ENCODE peak calls at places on chromosome 1, in nine cellular contexts. Z is neural progenitor cell, O is HepG2, H is GM12878, J is MM.1S, Y is fibroblast of lung, L is K562, A is mammary epithelial cell, E is GM23338. P is an unnamed sample.
A peak's percentile ranks its signal among the peaks of the same experiment; 100 is the strongest.

GRCh38 chr1:201059871-201060555 is 36.5 kb upstream of the KIF21B start:
- DNase-seq in E (no peak), Z (no peak), A (no peak), L (peak; percentile 37), J (no peak), O (no peak), H (no peak), Y (no peak), P (no peak)

GRCh38 chr1:201348211-201348566 is 29.3 kb downstream of the TNNT2 start:
- DNase-seq in L (peak; percentile 74), A (peak; percentile 45), O (peak; percentile 26), E (peak; percentile 92), H (no peak), J (peak; percentile 54), Z (peak; percentile 83), Y (peak; percentile 60), P (peak; percentile 76)

GRCh38 chr1:87723193-87723592 is 394.5 kb downstream of the LMO4 start:
- DNase-seq in Y (no peak), O (no peak), Z (no peak), H (no peak), J (no peak), L (no peak), A (no peak), E (peak; percentile 61), P (no peak)

GRCh38 chr1:19315378-19316206 is 3.5 kb downstream of the SLC66A1 start:
- DNase-seq in L (no peak), Y (peak; percentile 39), A (peak; percentile 23), O (no peak), J (no peak), Z (no peak), H (peak; percentile 56), E (no peak), P (peak; percentile 59)

GRCh38 chr1:172531412-172531811 is 1.5 kb upstream of the SUCO start:
- DNase-seq in E (no peak), H (no peak), O (no peak), Y (no peak), L (no peak), A (peak; percentile 5), Z (no peak), J (no peak), P (no peak)

GRCh38 chr1:198253668-198254067 is 96.9 kb downstream of the NEK7 start:
- DNase-seq in O (no peak), L (no peak), H (peak; percentile 50), Z (peak; percentile 23), A (peak; percentile 76), Y (peak; percentile 44), E (no peak), J (peak; percentile 42), P (peak; percentile 63)

GRCh38 chr1:121408354-121408753 is 223.6 kb downstream of the SRGAP2C start:
- DNase-seq in E (no peak), Z (no peak), A (no peak), H (no peak), Y (no peak), O (no peak), J (no peak), L (no peak), P (no peak)

GRCh38 chr1:85314726-85315125 is 38.3 kb upstream of the BCL10 start:
- DNase-seq in J (no peak), L (no peak), H (no peak), E (no peak), Z (no peak), A (no peak), Y (no peak), O (no peak), P (peak; percentile 50)

GRCh38 chr1:162213281-162213909 is 143.9 kb downstream of the NOS1AP start:
- DNase-seq in L (no peak), J (no peak), A (peak; percentile 84), O (peak; percentile 86), H (no peak), Z (peak; percentile 76), E (peak; percentile 59), Y (peak; percentile 56), P (peak; percentile 49)

GRCh38 chr1:31414692-31415370 is 1.8 kb downstream of the SERINC2 start:
- DNase-seq in J (no peak), L (no peak), Z (no peak), E (no peak), Y (no peak), O (no peak), A (peak; percentile 60), H (no peak), P (peak; percentile 43)

GRCh38 chr1:31412732-31413404 is at the start of gene SERINC2:
- DNase-seq in H (no peak), Z (peak; percentile 68), Y (no peak), J (peak; percentile 59), E (peak; percentile 84), A (peak; percentile 61), O (no peak), L (peak; percentile 94), P (peak; percentile 54)

GRCh38 chr1:31412205-31412604 is 808 bp upstream of the SERINC2 start:
- DNase-seq in O (no peak), Z (no peak), J (no peak), L (no peak), E (no peak), A (no peak), H (no peak), Y (no peak), P (no peak)

GRCh38 chr1:31415658-31416057 is 2.6 kb downstream of the SERINC2 start:
- DNase-seq in Z (no peak), E (no peak), O (no peak), H (no peak), L (no peak), A (peak; percentile 33), J (no peak), Y (no peak), P (no peak)

DNA sequence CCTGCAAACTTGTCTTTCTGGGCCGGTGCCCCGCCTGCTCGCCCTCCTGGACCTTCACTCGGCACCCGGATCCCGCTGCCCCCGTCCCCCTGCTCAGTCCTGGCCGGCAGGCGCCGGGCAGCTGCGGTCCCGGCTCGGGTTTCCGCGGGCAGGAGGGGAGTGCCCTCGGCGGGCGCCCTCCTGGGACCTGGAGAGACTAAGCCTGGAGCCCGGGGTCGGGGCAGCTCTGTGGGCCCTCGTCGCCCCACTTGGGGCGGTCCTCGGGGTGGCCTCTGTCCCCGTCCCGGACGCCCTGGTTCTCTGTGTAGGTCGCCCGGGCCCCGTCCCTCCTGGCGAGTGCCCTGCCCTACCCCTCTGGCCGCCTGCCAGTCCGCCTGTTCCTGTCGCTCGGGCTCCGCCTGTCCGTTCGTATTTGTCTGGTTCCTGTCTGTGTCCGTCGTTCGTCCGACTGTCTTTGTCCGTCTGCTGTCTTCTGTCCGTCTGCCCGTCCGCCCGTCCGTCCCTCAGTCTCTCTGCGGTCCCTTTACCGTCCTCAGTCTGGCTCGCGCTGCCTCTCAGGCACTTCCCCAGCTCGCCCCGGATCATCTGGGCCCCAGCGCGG is 492 bp downstream of the SERINC2 start:
- DNase-seq in O (no peak), Z (peak; percentile 70), A (peak; percentile 53), E (peak; percentile 43), J (peak; percentile 19), H (no peak), Y (peak; percentile 58), L (peak; percentile 62), P (peak; percentile 76)
- TF ChIP-seq EZH2 in O (no peak), Z (peak; percentile 29), A (no peak), E (no peak), J (no peak), H (no peak), Y (no peak), L (peak; percentile 33), P (no peak)

GRCh38 chr1:217919683-217920502 is 288.7 kb downstream of the SPATA17 start:
- DNase-seq in H (no peak), E (peak; percentile 12), J (no peak), Y (peak; percentile 45), L (no peak), A (no peak), O (no peak), Z (peak; percentile 32), P (peak; percentile 25)

GRCh38 chr1:217921126-217921900 is 290.2 kb downstream of the SPATA17 start:
- DNase-seq in Y (peak; percentile 17), H (no peak), A (peak; percentile 39), E (no peak), L (no peak), J (no peak), Z (no peak), O (no peak), P (peak; percentile 3)

GRCh38 chr1:217924924-217925323 is 293.8 kb downstream of the SPATA17 start:
- DNase-seq in E (peak; percentile 42), L (no peak), O (no peak), Y (no peak), Z (no peak), A (no peak), H (no peak), J (no peak), P (peak; percentile 24)
- TF ChIP-seq EZH2 in E (no peak), L (no peak), O (no peak), Y (no peak), Z (no peak), A (no peak), H (no peak), J (no peak), P (no peak)

DNA sequence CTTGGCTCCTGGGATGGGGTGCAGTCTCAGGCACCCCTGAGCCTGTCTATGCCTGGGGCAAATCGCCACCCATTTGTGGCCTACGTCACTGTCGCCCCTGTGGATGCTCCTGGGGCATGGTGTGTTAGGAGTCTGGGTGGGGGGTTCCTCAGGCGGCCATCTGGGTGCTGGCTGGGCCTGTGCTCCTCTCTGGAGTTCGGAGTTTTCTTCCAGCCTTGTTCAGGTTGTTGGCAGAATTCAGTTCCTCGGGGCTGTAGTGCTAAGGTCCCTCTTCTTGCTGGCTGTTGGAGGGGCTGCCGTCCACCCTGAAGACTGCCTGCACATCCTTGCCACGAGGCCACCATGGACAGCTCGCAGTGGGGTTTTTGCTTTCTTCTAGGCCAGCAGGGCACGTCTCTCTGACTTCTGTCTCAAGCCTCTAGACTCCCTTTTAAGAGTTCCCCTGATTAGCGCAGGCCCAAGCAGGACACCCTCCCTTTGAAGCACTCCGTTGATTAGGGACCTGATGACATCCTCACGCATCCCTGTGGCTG is 86.7 kb upstream of the C1orf174 start:
- DNase-seq in H (no peak), Z (no peak), Y (no peak), E (no peak), J (no peak), L (no peak), A (no peak), O (no peak), P (no peak)
- TF ChIP-seq EZH2 in H (no peak), Z (no peak), Y (no peak), E (no peak), J (no peak), L (no peak), A (no peak), O (no peak), P (no peak)

GRCh38 chr1:240091614-240092300 is at the start of gene FMN2:
- DNase-seq in A (peak; percentile 5), J (peak; percentile 58), E (peak; percentile 78), Z (peak; percentile 88), O (peak; percentile 0), L (peak; percentile 19), H (no peak), Y (no peak), P (peak; percentile 80)

GRCh38 chr1:240094043-240094722 is 2.5 kb downstream of the FMN2 start:
- DNase-seq in J (no peak), L (no peak), Y (no peak), O (no peak), H (no peak), Z (no peak), A (no peak), E (no peak), P (peak; percentile 32)

GRCh38 chr1:240092301-240093119 is 827 bp downstream of the FMN2 start:
- DNase-seq in Y (peak; percentile 65), A (peak; percentile 4), L (no peak), H (no peak), E (peak; percentile 57), Z (peak; percentile 70), O (no peak), J (no peak), P (peak; percentile 88)

GRCh38 chr1:240093120-240093961 is 1.7 kb downstream of the FMN2 start:
- DNase-seq in L (no peak), A (no peak), Z (peak; percentile 64), J (no peak), H (no peak), Y (no peak), E (peak; percentile 68), O (no peak), P (peak; percentile 56)

GRCh38 chr1:240091201-240091600 is 482 bp upstream of the FMN2 start:
- DNase-seq in H (no peak), O (no peak), A (no peak), J (no peak), Y (no peak), Z (no peak), L (no peak), E (no peak), P (no peak)
- TF ChIP-seq EZH2 in H (no peak), O (no peak), A (no peak), J (no peak), Y (no peak), Z (no peak), L (no peak), E (no peak), P (no peak)